ENCODE peak calls at places on chromosomes 1 and 21, in eight cellular contexts. D is activated CD8-positive, alpha-beta memory T cell treated with anti-CD3 and anti-CD28 coated beads for 24 hours; B is OCI-LY7; O is CD4-positive, alpha-beta memory T cell; L is RCC 7860; Q is GM20000; R is NAMALWA; Z is effector CD8-positive, alpha-beta T cell. P is an unnamed sample.

GRCh38 chr1:235742914-235743599 is 93.5 kb upstream of the GNG4 start:
- DNase-seq in R (no peak), Z (no peak), D (no peak), L (no peak), B (no peak), O (no peak), Q (no peak), P (no peak)

GRCh38 chr21:32192291-32192690 is 86.6 kb downstream of the MIS18A start:
- DNase-seq in Z (no peak), L (no peak), Q (no peak), O (no peak), B (no peak), R (no peak), D (no peak), P (no peak)

GRCh38 chr1:8671313-8671917 is 146.0 kb downstream of the RERE start:
- DNase-seq in Z (no peak), B (peak; percentile 46), D (no peak), Q (peak; percentile 44), L (peak; percentile 33), R (peak; percentile 78), O (no peak), P (no peak)

GRCh38 chr1:18923721-18924610 is 21.6 kb upstream of the ALDH4A1 start:
- DNase-seq in L (no peak), D (no peak), R (no peak), Z (no peak), O (no peak), Q (no peak), B (no peak), P (no peak)

GRCh38 chr1:77889671-77890070 is 1.2 kb downstream of the NEXN start:
- DNase-seq in L (peak; percentile 88), D (no peak), Q (no peak), Z (no peak), R (no peak), B (no peak), O (no peak), P (no peak)

GRCh38 chr1:204149107-204149506 is 2.7 kb downstream of the ETNK2 start:
- DNase-seq in D (no peak), Z (no peak), Q (no peak), R (no peak), B (no peak), L (no peak), O (no peak), P (no peak)

GRCh38 chr1:7595338-7595737 is 175.8 kb upstream of the VAMP3 start:
- DNase-seq in Q (no peak), L (no peak), O (no peak), R (no peak), Z (no peak), D (no peak), B (no peak), P (no peak)

GRCh38 chr21:22020221-22020620 is 1022.0 kb downstream of the NCAM2 start:
- DNase-seq in O (no peak), D (no peak), B (no peak), Q (no peak), Z (no peak), L (no peak), R (no peak), P (no peak)

GRCh38 chr1:50108497-50109073 is at the start of gene ELAVL4:
- DNase-seq in R (peak; percentile 33), Q (no peak), O (no peak), L (no peak), B (peak; percentile 7), D (no peak), Z (no peak), P (no peak)

GRCh38 chr1:98205291-98206017 is 284.6 kb upstream of the DPYD start:
- DNase-seq in D (no peak), O (no peak), B (no peak), Q (no peak), Z (no peak), L (no peak), R (no peak), P (no peak)

GRCh38 chr1:2257245-2257627 is 29.1 kb downstream of the SKI start:
- DNase-seq in L (no peak), O (no peak), B (no peak), R (no peak), Z (no peak), Q (no peak), D (no peak), P (no peak)

GRCh38 chr1:2966940-2967725 is 54.1 kb upstream of the ACTRT2 start:
- DNase-seq in R (no peak), O (no peak), L (no peak), Z (no peak), B (no peak), D (no peak), Q (no peak), P (no peak)

GRCh38 chr1:230713915-230714764 is at the start of gene AGT:
- DNase-seq in B (no peak), D (no peak), Q (no peak), O (no peak), Z (no peak), L (peak; percentile 77), R (no peak), P (peak; percentile 86)

GRCh38 chr1:154840557-154841176 is 29.4 kb downstream of the KCNN3 start:
- DNase-seq in D (no peak), B (no peak), L (no peak), R (no peak), Q (no peak), O (no peak), Z (no peak), P (no peak)

GRCh38 chr1:30410153-30410851 is 313.1 kb downstream of the MATN1 start:
- DNase-seq in D (peak; percentile 30), Q (no peak), O (no peak), Z (no peak), R (no peak), B (no peak), L (no peak), P (peak; percentile 32)

GRCh38 chr1:240650877-240651276 is 38.9 kb upstream of the GREM2 start:
- DNase-seq in R (no peak), O (no peak), Z (no peak), L (no peak), D (no peak), Q (no peak), B (no peak), P (no peak)

GRCh38 chr1:203764105-203765028 is 616 bp upstream of the LAX1 start:
- DNase-seq in R (no peak), B (peak; percentile 59), Q (no peak), D (peak; percentile 68), Z (no peak), L (no peak), O (no peak), P (no peak)

GRCh38 chr1:88462481-88463261 is 221.4 kb upstream of the PKN2 start:
- DNase-seq in B (no peak), O (no peak), D (no peak), Z (no peak), L (no peak), R (no peak), Q (no peak), P (no peak)

GRCh38 chr1:150233359-150234308 is 2.3 kb downstream of the ANP32E start:
- DNase-seq in L (no peak), Q (peak; percentile 25), R (peak; percentile 69), D (peak; percentile 73), B (peak; percentile 42), O (peak; percentile 55), Z (peak; percentile 12), P (no peak)

GRCh38 chr1:26408604-26409003 is 2.0 kb upstream of the LIN28A start:
- DNase-seq in B (peak; percentile 49), Q (peak; percentile 81), L (peak; percentile 41), O (peak; percentile 75), R (peak; percentile 59), Z (peak; percentile 75), D (peak; percentile 92), P (peak; percentile 70)

GRCh38 chr1:111366256-111366655 is 61.3 kb downstream of the OVGP1 start:
- DNase-seq in Q (no peak), D (no peak), R (no peak), B (no peak), Z (no peak), L (no peak), O (no peak), P (no peak)

GRCh38 chr1:44973645-44974044 is 12.8 kb downstream of the EIF2B3 start:
- DNase-seq in Q (no peak), Z (no peak), O (no peak), B (no peak), L (no peak), D (no peak), R (no peak), P (no peak)

GRCh38 chr1:164296172-164296571 is 262.8 kb upstream of the PBX1 start:
- DNase-seq in Z (no peak), O (no peak), R (no peak), D (no peak), L (no peak), Q (no peak), B (no peak), P (no peak)

GRCh38 chr1:228349701-228350171 is 56.9 kb downstream of the TRIM11 start:
- DNase-seq in O (no peak), D (no peak), B (no peak), R (no peak), Z (no peak), L (no peak), Q (no peak), P (no peak)

GRCh38 chr21:41054206-41054605 is 113.8 kb upstream of the BACE2 start:
- DNase-seq in O (no peak), B (no peak), L (no peak), R (no peak), Z (no peak), D (no peak), Q (no peak), P (no peak)

GRCh38 chr21:37642493-37642892 is 273.8 kb downstream of the KCNJ6 start:
- DNase-seq in B (peak; percentile 55), L (no peak), R (peak; percentile 61), O (no peak), D (no peak), Z (no peak), Q (peak; percentile 45), P (no peak)

GRCh38 chr1:215900684-215901083 is 333.6 kb downstream of the KCTD3 start:
- DNase-seq in Z (no peak), D (no peak), Q (no peak), R (no peak), O (no peak), B (no peak), L (no peak), P (no peak)

P was measured in right atrium auricular region.